ENCODE peak calls at places on chromosomes 7 and 10, in eight cellular contexts. W, X, M, L, G, N, F and U are unnamed samples. For H3K4me1, the result is how much of the 10 kb centered on the place peaks cover.

GRCh38 chr7:154862153-154862791 is 140.7 kb downstream of the PAXIP1 start:
- DNase-seq in W (no peak), X (no peak), M (no peak), L (no peak), G (no peak), N (no peak), F (no peak), U (no peak)

GRCh38 chr7:98212532-98213041 is 1.3 kb downstream of the BHLHA15 start:
- DNase-seq in W (no peak), X (no peak), M (no peak), L (no peak), G (no peak), N (peak), F (no peak), U (no peak)

GRCh38 chr10:45052700-45053099 is 52.0 kb downstream of the ZNF22 start:
- DNase-seq in W (no peak), X (no peak), M (no peak), L (no peak), G (no peak), N (no peak), F (no peak), U (no peak)

GRCh38 chr10:7480742-7481381 is 70.0 kb upstream of the SFMBT2 start:
- DNase-seq in W (no peak), X (no peak), M (no peak), L (no peak), G (no peak), N (no peak), F (no peak), U (no peak)

GRCh38 chr10:128405450-128405849 is 279.2 kb upstream of the MKI67 start:
- DNase-seq in W (no peak), X (no peak), M (no peak), L (no peak), G (no peak), N (no peak), F (no peak), U (no peak)

GRCh38 chr7:127571741-127572505 is 13.5 kb downstream of the GCC1 start:
- DNase-seq in W (no peak), X (no peak), M (no peak), L (no peak), G (no peak), N (no peak), F (no peak), U (no peak)

GRCh38 chr7:29084832-29085231 is 61.5 kb downstream of the CPVL start:
- DNase-seq in W (no peak), X (no peak), M (no peak), L (no peak), G (no peak), N (no peak), F (no peak), U (no peak)

GRCh38 chr10:80264081-80265056 is 25.1 kb downstream of the MAT1A start:
- DNase-seq in W (no peak), X (no peak), M (no peak), L (no peak), G (no peak), N (no peak), F (no peak), U (no peak)

GRCh38 chr10:71401969-71402368 is 5.2 kb downstream of the CDH23 start:
- DNase-seq in W (no peak), X (no peak), M (no peak), L (no peak), G (no peak), N (no peak), F (no peak), U (no peak)

GRCh38 chr7:151794508-151795167 is 82.3 kb downstream of the PRKAG2 start:
- DNase-seq in W (peak), X (no peak), M (no peak), L (peak), G (no peak), N (no peak), F (peak), U (no peak)

GRCh38 chr10:48466611-48467240 is 138.1 kb downstream of the ARHGAP22 start:
- DNase-seq in W (peak), X (no peak), M (no peak), L (peak), G (no peak), N (peak), F (no peak), U (no peak)
- H3K4me3 ChIP-seq in W (no peak), X (no peak), M (no peak), L (peak), G (peak), N (no peak), F (peak), U (peak)

DNA sequence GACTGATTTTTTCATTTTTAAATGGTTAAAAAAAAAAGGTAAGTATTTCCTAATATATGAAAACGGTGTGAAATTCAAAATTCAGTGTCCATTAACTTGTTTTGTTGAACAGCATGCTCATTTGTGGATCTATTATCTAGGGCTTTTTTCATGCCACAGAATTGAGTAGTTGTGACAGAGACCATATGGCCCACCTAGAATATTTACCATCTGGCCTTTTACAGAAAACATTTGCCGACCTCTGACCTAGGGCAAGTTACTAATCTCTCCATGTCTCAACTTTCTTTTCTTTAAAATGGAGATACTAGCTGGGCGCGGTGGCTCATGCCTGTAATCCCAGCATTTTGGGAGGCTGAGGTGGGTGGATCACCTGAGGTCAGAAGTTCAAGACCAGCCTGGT is 41.3 kb downstream of the GRK5 start:
- DNase-seq in W (no peak), X (no peak), M (no peak), L (no peak), G (no peak), N (peak), F (no peak), U (no peak)
- H3K4me1 ChIP-seq in W (under half), X (under half), M (under half), L (under half), G (half or more), N (under half), F (half or more), U (half or more)

DNA sequence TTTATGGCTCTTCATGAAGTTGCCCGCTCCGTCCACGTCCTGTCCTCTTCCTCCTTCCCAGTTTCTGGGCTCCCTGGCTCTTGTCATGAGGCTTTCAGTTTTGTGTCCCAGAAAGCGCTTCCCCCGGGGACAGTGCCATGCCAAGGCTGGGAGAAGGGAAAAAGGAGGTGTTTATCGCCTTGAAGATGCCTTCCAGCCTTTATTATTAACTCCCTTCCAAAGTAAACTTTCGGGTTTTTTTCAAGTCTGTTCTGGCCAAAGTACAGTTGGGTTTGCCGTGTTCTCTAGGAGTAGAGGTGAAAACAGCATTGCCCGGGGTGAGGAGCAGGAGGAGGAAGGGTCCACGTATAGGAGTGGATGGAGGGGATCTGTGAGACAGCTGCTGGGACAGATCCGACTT is 117.2 kb downstream of the CUX1 start:
- DNase-seq in W (peak), X (no peak), M (no peak), L (no peak), G (no peak), N (no peak), F (no peak), U (no peak)
- H3K4me3 ChIP-seq in W (no peak), X (peak), M (peak), L (peak), G (no peak), N (peak), F (peak), U (peak)

DNA sequence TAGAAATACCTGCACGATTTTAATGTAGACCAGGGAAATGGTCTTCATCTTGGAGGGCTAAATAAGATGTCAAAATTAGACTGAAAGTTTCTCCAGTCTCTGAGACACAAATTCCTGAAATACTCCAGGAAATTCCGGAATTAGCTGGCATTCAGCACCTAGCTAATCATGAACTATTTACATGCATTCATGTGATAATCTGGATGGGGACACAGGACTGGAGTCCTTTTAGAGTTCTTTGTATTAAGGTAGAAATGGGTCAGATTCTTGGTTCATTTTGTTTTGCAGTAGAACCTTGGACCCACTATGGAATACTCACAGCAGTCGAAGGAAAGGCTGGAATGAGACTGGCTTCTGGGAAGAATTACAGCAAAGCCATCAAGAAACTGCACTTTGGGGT is 65.3 kb upstream of the MDFIC start:
- DNase-seq in W (peak), X (no peak), M (no peak), L (peak), G (no peak), N (no peak), F (no peak), U (no peak)
- H3K4me1 ChIP-seq in W (under half), X (under half), M (under half), L (under half), G (under half), N (under half), F (under half), U (under half)

GRCh38 chr7:24981544-24981951 is 1.6 kb upstream of the OSBPL3 start:
- DNase-seq in W (peak), X (peak), M (no peak), L (peak), G (peak), N (peak), F (peak), U (no peak)
- H3K4me3 ChIP-seq in W (peak), X (peak), M (peak), L (peak), G (peak), N (peak), F (peak), U (peak)

DNA sequence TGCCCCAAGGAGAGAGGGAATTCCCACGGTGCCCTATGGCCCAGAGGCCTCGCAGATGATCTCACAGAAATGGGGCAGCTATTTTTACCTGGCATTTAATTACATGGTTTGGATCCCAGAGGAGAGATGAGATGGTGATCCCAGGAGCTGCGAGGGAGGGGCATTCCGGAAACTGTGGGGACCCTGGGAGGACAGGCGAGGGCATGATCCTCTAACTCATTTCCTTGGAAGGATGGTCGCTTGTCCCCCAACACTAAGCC is 9.4 kb downstream of the SH2B2 start:
- DNase-seq in W (no peak), X (no peak), M (no peak), L (no peak), G (no peak), N (no peak), F (no peak), U (no peak)
- H3K4me1 ChIP-seq in W (under half), X (under half), M (under half), L (under half), G (under half), N (under half), F (under half), U (under half)

DNA sequence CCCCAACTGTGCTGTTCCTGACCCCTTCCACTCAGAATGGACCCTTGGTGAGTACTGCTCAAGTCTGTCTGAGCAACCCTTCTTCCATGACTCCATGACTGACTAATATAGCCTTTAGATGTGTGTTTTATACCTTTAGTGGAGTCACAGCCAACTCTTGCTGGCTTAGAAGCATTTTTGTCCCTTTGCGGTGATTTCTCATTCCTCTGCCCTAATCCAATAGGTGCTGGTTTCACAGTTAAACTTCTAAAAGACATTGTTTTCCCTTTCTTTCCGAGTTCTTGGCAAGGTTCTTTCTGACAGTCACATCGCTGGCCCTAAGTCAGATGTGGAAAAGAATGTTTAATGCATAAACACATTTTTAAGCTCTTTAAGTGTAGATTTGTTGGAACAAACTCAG is 4.0 kb downstream of the EPDR1 start:
- DNase-seq in W (no peak), X (no peak), M (no peak), L (no peak), G (no peak), N (no peak), F (no peak), U (no peak)
- H3K4me3 ChIP-seq in W (no peak), X (no peak), M (no peak), L (no peak), G (no peak), N (no peak), F (no peak), U (no peak)